ENCODE peak calls at places on chromosomes 11 and 22, in ten cellular contexts. U, T, R, Q, F, Y, X, D, A and H are unnamed samples.

GRCh38 chr11:111938687-111939160 is 1.6 kb downstream of the DIXDC1 start:
- DNase-seq in U (no peak), T (no peak), A (peak; percentile 51), X (no peak), D (no peak), F (no peak), Y (no peak), Q (no peak), R (no peak), H (no peak)

GRCh38 chr11:124876818-124877630 is 11.8 kb downstream of the ROBO3 start:
- DNase-seq in R (peak; percentile 29), U (no peak), T (no peak), X (peak; percentile 72), Y (peak; percentile 78), Q (no peak), F (no peak), A (no peak), D (no peak), H (no peak)

GRCh38 chr11:5624489-5625278 is at the start of gene TRIM34:
- DNase-seq in F (peak; percentile 59), Y (no peak), D (peak; percentile 89), R (peak; percentile 61), A (peak; percentile 62), U (peak; percentile 41), X (peak; percentile 75), T (peak; percentile 67), Q (no peak), H (peak; percentile 60)

GRCh38 chr22:19903031-19903430 is 38.5 kb upstream of the COMT start:
- DNase-seq in Q (no peak), F (no peak), R (no peak), T (no peak), A (no peak), Y (no peak), D (no peak), X (no peak), U (no peak), H (no peak)

GRCh38 chr11:122287401-122287800 is 171.4 kb upstream of the BLID start:
- DNase-seq in X (no peak), F (no peak), T (no peak), U (no peak), Q (no peak), D (no peak), A (no peak), Y (no peak), R (no peak), H (no peak)

GRCh38 chr11:134452026-134452848 is 40.2 kb upstream of the B3GAT1 start:
- DNase-seq in D (no peak), A (no peak), X (peak; percentile 43), Y (no peak), R (no peak), Q (no peak), T (peak; percentile 21), U (no peak), F (no peak), H (no peak)

GRCh38 chr22:22853713-22854112 is 33.9 kb upstream of the IGLL5 start:
- DNase-seq in D (no peak), U (no peak), Y (no peak), T (no peak), A (no peak), X (no peak), R (no peak), F (no peak), Q (no peak), H (no peak)

GRCh38 chr11:4560462-4560861 is 15.5 kb downstream of the OR52M1 start:
- DNase-seq in D (no peak), F (no peak), T (no peak), A (no peak), X (no peak), U (no peak), Y (no peak), Q (no peak), R (no peak), H (no peak)

GRCh38 chr11:33582636-33583325 is 117.8 kb downstream of the C11orf91 start:
- DNase-seq in U (no peak), D (no peak), T (no peak), Y (no peak), Q (no peak), F (no peak), A (no peak), R (no peak), X (no peak), H (no peak)

GRCh38 chr22:17266261-17266971 is 47.2 kb upstream of the ADA2 start:
- DNase-seq in F (peak; percentile 33), Q (no peak), D (peak; percentile 21), Y (no peak), R (peak; percentile 65), A (no peak), X (no peak), U (no peak), T (peak; percentile 73), H (no peak)

GRCh38 chr22:26174280-26174679 is 5.0 kb downstream of the SEZ6L start:
- DNase-seq in A (no peak), R (no peak), D (peak; percentile 20), X (no peak), U (no peak), Y (no peak), T (no peak), Q (no peak), F (no peak), H (no peak)

GRCh38 chr11:91421586-91421985 is 803.0 kb upstream of the FAT3 start:
- DNase-seq in U (no peak), F (no peak), D (no peak), Q (no peak), Y (no peak), T (no peak), A (no peak), X (no peak), R (no peak), H (no peak)

GRCh38 chr11:117932426-117932825 is 3.2 kb upstream of the TMPRSS13 start:
- DNase-seq in T (peak; percentile 30), Y (no peak), Q (no peak), R (no peak), A (no peak), U (peak; percentile 24), F (no peak), D (no peak), X (peak; percentile 54), H (no peak)

GRCh38 chr11:88102595-88102929 is 72.7 kb downstream of the RAB38 start:
- DNase-seq in Y (no peak), T (no peak), R (no peak), D (no peak), A (no peak), Q (no peak), U (no peak), X (no peak), F (no peak), H (no peak)

GRCh38 chr22:47029244-47030001 is 267.0 kb downstream of the TBC1D22A start:
- DNase-seq in U (no peak), X (peak; percentile 59), F (no peak), D (no peak), Q (no peak), Y (peak; percentile 76), T (peak; percentile 44), A (no peak), R (no peak), H (no peak)

GRCh38 chr22:50563410-50564160 is 866 bp upstream of the SYCE3 start:
- DNase-seq in A (no peak), F (no peak), T (no peak), Q (no peak), Y (no peak), R (no peak), U (no peak), D (no peak), X (no peak), H (no peak)
- TF ChIP-seq POLR2A in A (no peak), F (no peak), T (no peak), Q (no peak), Y (no peak), R (no peak), U (no peak), D (no peak), X (no peak), H (no peak)

GRCh38 chr11:3052109-3052479 is 5.1 kb downstream of the CARS1 start:
- DNase-seq in F (peak; percentile 19), A (no peak), R (no peak), U (no peak), X (no peak), T (no peak), D (no peak), Q (no peak), Y (no peak), H (no peak)

GRCh38 chr11:3050386-3051325 is 6.6 kb downstream of the CARS1 start:
- DNase-seq in U (no peak), T (no peak), Q (no peak), A (no peak), D (no peak), X (no peak), R (no peak), F (no peak), Y (no peak), H (no peak)

GRCh38 chr11:3051435-3052108 is 5.7 kb downstream of the CARS1 start:
- DNase-seq in D (no peak), Q (no peak), R (no peak), U (no peak), X (no peak), T (no peak), A (no peak), F (no peak), Y (no peak), H (no peak)

GRCh38 chr11:3047637-3048036 is 9.6 kb downstream of the CARS1 start:
- DNase-seq in Y (no peak), U (no peak), D (no peak), T (no peak), R (no peak), F (no peak), Q (no peak), X (no peak), A (no peak), H (no peak)

GRCh38 chr11:3049430-3050243 is 7.6 kb downstream of the CARS1 start:
- DNase-seq in Q (peak; percentile 35), X (peak; percentile 94), F (peak; percentile 83), D (peak; percentile 29), A (peak; percentile 71), T (peak; percentile 81), U (no peak), R (peak; percentile 55), Y (peak; percentile 96), H (no peak)
- TF ChIP-seq POLR2A in Q (no peak), X (no peak), F (no peak), D (no peak), A (no peak), T (no peak), U (no peak), R (no peak), Y (no peak), H (no peak)

DNA sequence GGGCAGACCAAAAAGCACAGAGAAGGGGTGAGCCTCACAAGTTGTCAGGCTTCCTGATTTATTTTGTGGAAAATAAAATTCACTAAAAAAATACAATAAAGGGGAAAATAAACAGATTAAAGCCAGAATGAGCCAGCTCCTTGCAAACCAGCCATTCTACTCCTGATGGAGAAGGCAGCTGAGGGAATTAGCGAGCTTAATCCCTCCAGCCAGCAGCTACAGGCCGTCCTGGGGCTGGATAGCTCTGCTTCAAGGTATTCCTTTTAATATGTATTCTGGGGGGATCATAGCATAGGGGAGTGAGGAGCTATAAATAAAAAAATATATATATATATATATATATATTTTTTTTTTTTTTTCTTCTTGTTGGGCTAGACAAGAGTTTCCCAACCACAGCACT is 165.4 kb upstream of the NTM start:
- DNase-seq in D (no peak), A (no peak), T (no peak), F (no peak), Q (no peak), U (no peak), R (no peak), Y (no peak), X (no peak), H (no peak)
- TF ChIP-seq POLR2A in D (no peak), A (no peak), T (no peak), F (no peak), Q (no peak), U (no peak), R (no peak), Y (no peak), X (no peak), H (no peak)

GRCh38 chr11:95068549-95068948 is 1.8 kb downstream of the SRSF8 start:
- DNase-seq in R (peak; percentile 84), T (peak; percentile 76), X (peak; percentile 93), F (peak; percentile 85), A (peak; percentile 89), D (peak; percentile 94), Q (peak; percentile 94), U (no peak), Y (peak; percentile 95), H (peak; percentile 93)
- TF ChIP-seq POLR2A in R (peak; percentile 84), T (peak; percentile 84), X (peak; percentile 77), F (peak; percentile 89), A (peak; percentile 81), D (no peak), Q (peak; percentile 73), U (peak; percentile 84), Y (no peak), H (peak; percentile 94)